ENCODE peak calls at places on chromosome 6, in five cellular contexts. G is fibroblast of pulmonary artery, A is GM18507, M is neural crest cell, F is glutamatergic neuron. V is an unnamed sample.

GRCh38 chr6:43945778-43946100 is 175.7 kb downstream of the VEGFA start:
- DNase-seq in A (no peak), G (no peak), F (no peak), M (no peak), V (no peak)

GRCh38 chr6:169864148-169865030 is 113.0 kb downstream of the ERMARD start:
- DNase-seq in M (no peak), A (no peak), F (no peak), G (no peak), V (peak)

GRCh38 chr6:51559059-51559458 is 528.4 kb downstream of the PKHD1 start:
- DNase-seq in G (no peak), A (no peak), M (no peak), F (no peak), V (peak)

GRCh38 chr6:44310241-44310640 is 2.9 kb downstream of the AARS2 start:
- DNase-seq in G (no peak), F (no peak), A (no peak), M (no peak), V (no peak)

GRCh38 chr6:143652840-143653239 is 24.9 kb upstream of the PHACTR2 start:
- DNase-seq in F (no peak), M (no peak), G (no peak), A (no peak), V (no peak)

GRCh38 chr6:43628392-43629103 is 516 bp downstream of the GTPBP2 start:
- DNase-seq in M (peak), F (peak), A (peak), G (peak), V (peak)

GRCh38 chr6:17633465-17634188 is 33.5 kb downstream of the FAM8A1 start:
- DNase-seq in A (no peak), G (no peak), M (no peak), F (no peak), V (no peak)

GRCh38 chr6:170208171-170208601 is 82.7 kb downstream of the DLL1 start:
- DNase-seq in A (no peak), M (no peak), G (no peak), F (no peak), V (no peak)

GRCh38 chr6:42315991-42316378 is 98.3 kb upstream of the MRPS10 start:
- DNase-seq in M (no peak), F (no peak), A (no peak), G (peak), V (no peak)

GRCh38 chr6:7727951-7728854 is 2.3 kb downstream of the BMP6 start:
- DNase-seq in F (peak), G (peak), M (peak), A (no peak), V (peak)

GRCh38 chr6:157246048-157246630 is 77.2 kb downstream of the TMEM242 start:
- DNase-seq in F (no peak), M (no peak), G (peak), A (no peak), V (no peak)

GRCh38 chr6:157513004-157513603 is 132.1 kb downstream of the ZDHHC14 start:
- DNase-seq in M (no peak), F (no peak), A (no peak), G (no peak), V (no peak)

GRCh38 chr6:86526238-86526637 is 411.1 kb upstream of the HTR1E start:
- DNase-seq in G (no peak), M (no peak), F (no peak), A (no peak), V (no peak)

GRCh38 chr6:1786455-1787108 is 176.9 kb downstream of the FOXC1 start:
- DNase-seq in A (peak), G (no peak), M (no peak), F (no peak), V (no peak)

GRCh38 chr6:41488392-41489129 is 57.6 kb upstream of the FOXP4 start:
- DNase-seq in F (peak), M (no peak), A (no peak), G (peak), V (no peak)

GRCh38 chr6:74731204-74731603 is 474.6 kb downstream of the COL12A1 start:
- DNase-seq in M (no peak), A (no peak), G (peak), F (no peak), V (no peak)

GRCh38 chr6:56540232-56540631 is 102.5 kb downstream of the DST start:
- DNase-seq in M (no peak), F (no peak), A (no peak), G (no peak), V (no peak)

GRCh38 chr6:84569882-84570281 is 194.5 kb downstream of the TBX18 start:
- DNase-seq in F (no peak), G (no peak), M (no peak), A (no peak), V (no peak)

GRCh38 chr6:108960601-108961000 is 112.4 kb downstream of the ARMC2 start:
- DNase-seq in M (no peak), F (no peak), G (peak), A (no peak), V (no peak)

GRCh38 chr6:27237089-27237723 is 10.3 kb upstream of the PRSS16 start:
- DNase-seq in G (peak), F (peak), A (no peak), M (no peak), V (no peak)

GRCh38 chr6:39050453-39051112 is 2.0 kb downstream of the GLP1R start:
- DNase-seq in F (no peak), G (no peak), A (no peak), M (no peak), V (no peak)